ENCODE peak calls at places on chromosomes 12 and 14, in eight cellular contexts. M is A549; D is brain microvascular endothelial cell; L is activated T-cell treated with anti-CD3 and anti-CD28 coated beads, Interleukin-2, amount 50 U/mL, for 48 hours; N is epithelial cell of esophagus; P is tibial nerve; R is iPS-NIHi11; T is HT1080. W is an unnamed sample.
A peak's percentile ranks its signal among the peaks of the same experiment; 100 is the strongest.

GRCh38 chr12:57744194-57744776 is 554 bp upstream of the TSPAN31 start:
- DNase-seq in N (no peak), R (no peak), L (peak; percentile 88), T (no peak), M (peak; percentile 71), P (peak; percentile 59), D (peak; percentile 76), W (peak; percentile 91)

GRCh38 chr12:34287437-34287836 is 265.1 kb downstream of the ALG10 start:
- DNase-seq in P (no peak), M (no peak), N (no peak), L (no peak), R (no peak), T (no peak), D (no peak), W (no peak)

GRCh38 chr14:39762576-39763401 is 330.6 kb upstream of the FBXO33 start:
- DNase-seq in L (peak; percentile 19), P (no peak), M (no peak), D (no peak), T (peak; percentile 1), R (no peak), N (no peak), W (no peak)

GRCh38 chr14:52272375-52272774 is 4.9 kb downstream of the PTGDR start:
- DNase-seq in D (peak; percentile 56), L (no peak), R (peak; percentile 38), N (peak; percentile 33), M (peak; percentile 26), P (no peak), T (peak; percentile 39), W (no peak)

GRCh38 chr12:76792828-76793227 is 28.9 kb downstream of the ZDHHC17 start:
- DNase-seq in N (no peak), M (no peak), P (no peak), L (no peak), R (no peak), T (no peak), D (no peak), W (no peak)

GRCh38 chr12:105554223-105554678 is 223.8 kb downstream of the C12orf75 start:
- DNase-seq in D (no peak), N (no peak), M (no peak), L (no peak), T (no peak), P (no peak), R (peak; percentile 23), W (no peak)

GRCh38 chr14:59627011-59627520 is 50.5 kb upstream of the CCDC175 start:
- DNase-seq in L (no peak), T (no peak), N (no peak), M (no peak), R (no peak), P (no peak), D (no peak), W (no peak)

GRCh38 chr12:115857923-115858322 is 419.6 kb downstream of the MED13L start:
- DNase-seq in L (no peak), D (no peak), T (no peak), P (no peak), N (no peak), R (no peak), M (no peak), W (no peak)

GRCh38 chr14:89573399-89573657 is 156.3 kb upstream of the FOXN3 start:
- DNase-seq in R (no peak), T (no peak), D (no peak), L (no peak), M (no peak), N (no peak), P (no peak), W (no peak)

W was measured in activated CD8-positive, alpha-beta memory T cell treated with anti-CD3 and anti-CD28 coated beads for 24 hours.